ENCODE peak calls at places on chromosomes 11 and 22, in seven cellular contexts. L is cardiac muscle cell, Z is nephron progenitor cell, S is thoracic aorta, H is GM23338, M is endodermal cell, D is retinal pigment epithelial cell. F is an unnamed sample.

GRCh38 chr11:116840224-116840745 is 2.9 kb upstream of the APOA1 start:
- DNase-seq in L (peak; percentile 36), Z (no peak), S (no peak), H (peak; percentile 58), M (peak; percentile 73), D (no peak), F (no peak)

GRCh38 chr11:102112654-102112926 is 2.3 kb downstream of the YAP1 start:
- DNase-seq in L (no peak), Z (no peak), S (no peak), H (no peak), M (no peak), D (no peak), F (no peak)

GRCh38 chr11:65390099-65390941 is 3.9 kb downstream of the FRMD8 start:
- DNase-seq in L (no peak), Z (no peak), S (no peak), H (no peak), M (no peak), D (no peak), F (no peak)

GRCh38 chr22:24107668-24108067 is 73.6 kb upstream of the SUSD2 start:
- DNase-seq in L (no peak), Z (no peak), S (peak; percentile 79), H (no peak), M (no peak), D (no peak), F (no peak)

GRCh38 chr11:116499396-116500001 is 273.3 kb downstream of the BUD13 start:
- DNase-seq in L (peak; percentile 94), Z (peak; percentile 93), S (no peak), H (peak; percentile 99), M (peak; percentile 98), D (no peak), F (peak; percentile 77)

GRCh38 chr22:36619797-36620390 is 83.7 kb downstream of the CACNG2 start:
- DNase-seq in L (no peak), Z (no peak), S (no peak), H (no peak), M (no peak), D (peak; percentile 14), F (no peak)

GRCh38 chr11:75272391-75272790 is 31.8 kb downstream of the TPBGL start:
- DNase-seq in L (no peak), Z (no peak), S (no peak), H (no peak), M (peak; percentile 35), D (no peak), F (no peak)

GRCh38 chr11:97269527-97269926 is 879.7 kb downstream of the JRKL start:
- DNase-seq in L (peak; percentile 9), Z (no peak), S (no peak), H (peak; percentile 86), M (no peak), D (no peak), F (no peak)

GRCh38 chr11:25758145-25758661 is 573.7 kb upstream of the ANO3 start:
- DNase-seq in L (no peak), Z (no peak), S (no peak), H (no peak), M (no peak), D (no peak), F (no peak)

GRCh38 chr22:48483764-48484528 is 1343.7 kb downstream of the BRD1 start:
- DNase-seq in L (no peak), Z (no peak), S (no peak), H (no peak), M (peak; percentile 61), D (no peak), F (no peak)

GRCh38 chr11:110891411-110891810 is 179.2 kb upstream of the ARHGAP20 start:
- DNase-seq in L (no peak), Z (no peak), S (no peak), H (no peak), M (no peak), D (no peak), F (no peak)

GRCh38 chr11:108871152-108871551 is 206.3 kb downstream of the DDX10 start:
- DNase-seq in L (peak; percentile 38), Z (no peak), S (no peak), H (peak; percentile 74), M (peak; percentile 70), D (no peak), F (no peak)

GRCh38 chr11:6438979-6439571 is 1.7 kb downstream of the HPX start:
- DNase-seq in L (peak; percentile 68), Z (peak; percentile 51), S (no peak), H (peak; percentile 84), M (peak; percentile 86), D (no peak), F (peak; percentile 26)

GRCh38 chr11:27088353-27088752 is 47.7 kb downstream of the BBOX1 start:
- DNase-seq in L (no peak), Z (no peak), S (no peak), H (no peak), M (no peak), D (no peak), F (no peak)

GRCh38 chr22:36164621-36165020 is 4.1 kb upstream of the APOL3 start:
- DNase-seq in L (no peak), Z (no peak), S (no peak), H (no peak), M (no peak), D (no peak), F (no peak)

GRCh38 chr22:37496651-37497599 is 10.7 kb upstream of the MFNG start:
- DNase-seq in L (no peak), Z (no peak), S (no peak), H (peak; percentile 76), M (peak; percentile 77), D (peak; percentile 62), F (no peak)

GRCh38 chr11:3120071-3120792 is 44.9 kb downstream of the OSBPL5 start:
- DNase-seq in L (no peak), Z (no peak), S (no peak), H (no peak), M (peak; percentile 33), D (no peak), F (peak; percentile 8)

GRCh38 chr11:33027233-33027632 is 11.6 kb downstream of the DEPDC7 start:
- DNase-seq in L (no peak), Z (no peak), S (no peak), H (no peak), M (no peak), D (no peak), F (no peak)

GRCh38 chr11:19579957-19580356 is 132.7 kb upstream of the NAV2 start:
- DNase-seq in L (no peak), Z (no peak), S (no peak), H (no peak), M (no peak), D (no peak), F (no peak)

GRCh38 chr11:19578871-19579270 is 133.8 kb upstream of the NAV2 start:
- DNase-seq in L (no peak), Z (no peak), S (no peak), H (no peak), M (no peak), D (no peak), F (no peak)

GRCh38 chr11:19576903-19577302 is 135.7 kb upstream of the NAV2 start:
- DNase-seq in L (no peak), Z (no peak), S (no peak), H (no peak), M (no peak), D (no peak), F (no peak)

GRCh38 chr11:19577391-19577831 is 135.2 kb upstream of the NAV2 start:
- DNase-seq in L (peak; percentile 67), Z (no peak), S (no peak), H (no peak), M (no peak), D (no peak), F (no peak)

GRCh38 chr11:19577849-19578619 is 134.6 kb upstream of the NAV2 start:
- DNase-seq in L (peak; percentile 55), Z (no peak), S (peak; percentile 59), H (no peak), M (no peak), D (no peak), F (no peak)
- TF ChIP-seq CTCF in L (no peak), Z (no peak), S (no peak), H (no peak), M (no peak), D (no peak), F (no peak)

GRCh38 chr22:49617264-49617663 is 210.4 kb downstream of the BRD1 start:
- DNase-seq in L (no peak), Z (no peak), S (no peak), H (no peak), M (no peak), D (no peak), F (no peak)

GRCh38 chr22:49620003-49620556 is 207.6 kb downstream of the BRD1 start:
- DNase-seq in L (no peak), Z (no peak), S (no peak), H (no peak), M (no peak), D (no peak), F (no peak)

GRCh38 chr22:49617866-49618688 is 209.6 kb downstream of the BRD1 start:
- DNase-seq in L (no peak), Z (no peak), S (no peak), H (no peak), M (no peak), D (no peak), F (no peak)

GRCh38 chr22:49619301-49619700 is 208.4 kb downstream of the BRD1 start:
- DNase-seq in L (no peak), Z (no peak), S (no peak), H (no peak), M (no peak), D (no peak), F (no peak)

DNA sequence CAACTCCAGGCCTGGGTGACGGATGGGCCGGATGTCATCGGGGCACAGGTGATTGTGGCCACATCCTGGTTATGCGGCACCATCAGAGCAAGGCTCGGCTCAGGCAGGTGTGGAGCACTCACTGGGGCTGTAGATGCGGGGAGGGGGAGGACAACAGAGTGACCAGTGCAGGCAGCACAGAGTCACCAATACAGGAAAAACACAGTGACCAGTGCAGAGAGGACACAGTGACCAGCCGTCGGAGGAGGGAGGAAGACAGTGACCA is 209.1 kb downstream of the BRD1 start:
- DNase-seq in L (no peak), Z (no peak), S (no peak), H (no peak), M (no peak), D (no peak), F (no peak)
- TF ChIP-seq CTCF in L (no peak), Z (no peak), S (no peak), H (no peak), M (no peak), D (no peak), F (no peak)

DNA sequence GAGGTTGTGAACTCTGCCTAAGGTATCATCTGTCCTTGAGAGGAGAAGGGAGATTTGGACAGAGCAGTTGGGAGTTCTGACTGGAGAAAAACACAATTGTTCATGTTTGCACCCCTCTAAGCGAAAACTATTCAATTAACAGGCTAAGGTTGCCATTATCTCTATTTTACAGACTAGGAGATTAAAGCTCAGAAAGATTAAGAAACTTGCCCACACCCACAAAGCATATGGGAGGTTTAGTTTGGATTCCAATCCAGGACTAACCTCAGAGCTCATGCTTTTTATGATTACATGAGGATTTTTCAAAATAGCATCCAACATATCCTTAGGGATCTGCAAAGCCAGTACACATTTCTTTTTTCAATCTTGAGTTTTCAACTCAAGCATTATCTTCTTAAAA is 22.0 kb downstream of the GAB2 start:
- DNase-seq in L (no peak), Z (no peak), S (no peak), H (no peak), M (no peak), D (no peak), F (no peak)
- TF ChIP-seq CTCF in L (no peak), Z (no peak), S (no peak), H (no peak), M (no peak), D (no peak), F (no peak)

GRCh38 chr11:56093008-56093407 is at the start of gene OR8I2:
- DNase-seq in L (no peak), Z (no peak), S (no peak), H (no peak), M (no peak), D (no peak), F (no peak)

GRCh38 chr11:56089697-56090096 is 3.4 kb upstream of the OR8I2 start:
- DNase-seq in L (no peak), Z (no peak), S (no peak), H (peak; percentile 28), M (no peak), D (no peak), F (no peak)
- TF ChIP-seq CTCF in L (no peak), Z (no peak), S (no peak), H (peak; percentile 70), M (no peak), D (no peak), F (no peak)

F was measured in progenitor cell of endocrine pancreas.